ENCODE peak calls at places on chromosomes 7 and 10, in eight cellular contexts. One of them, this sample, is unnamed.

GRCh38 chr10:103776878-103777591 is 78.3 kb downstream of the SH3PXD2A start:
- DNase-seq in T-helper 2 cell treated with Interferon-gamma antibody and Interleukin-4, amounts not matched to agents 5 μg/mL and 100 μg/mL, for 36 hours: no peak
- DNase-seq in GM04504: no peak
- DNase-seq in tibial artery: peak
- DNase-seq in H9: no peak
- DNase-seq in activated gamma-delta T cell: no peak
- DNase-seq in B cell: no peak
- DNase-seq in colonic mucosa: no peak
- DNase-seq in this sample: peak

GRCh38 chr10:62093863-62094291 is 174.8 kb downstream of the RTKN2 start:
- DNase-seq in activated gamma-delta T cell: no peak
- DNase-seq in B cell: no peak
- DNase-seq in H9: no peak
- DNase-seq in colonic mucosa: peak
- DNase-seq in tibial artery: no peak
- DNase-seq in GM04504: peak
- DNase-seq in T-helper 2 cell treated with Interferon-gamma antibody and Interleukin-4, amounts not matched to agents 5 μg/mL and 100 μg/mL, for 36 hours: no peak
- DNase-seq in this sample: no peak

GRCh38 chr7:116576350-116577319 is 51.8 kb downstream of the CAV1 start:
- DNase-seq in GM04504: peak
- DNase-seq in T-helper 2 cell treated with Interferon-gamma antibody and Interleukin-4, amounts not matched to agents 5 μg/mL and 100 μg/mL, for 36 hours: peak
- DNase-seq in B cell: no peak
- DNase-seq in activated gamma-delta T cell: no peak
- DNase-seq in colonic mucosa: no peak
- DNase-seq in H9: no peak
- DNase-seq in tibial artery: peak
- DNase-seq in this sample: no peak

GRCh38 chr7:12674861-12675260 is 12.6 kb upstream of the ARL4A start:
- DNase-seq in tibial artery: no peak
- DNase-seq in GM04504: no peak
- DNase-seq in H9: peak
- DNase-seq in B cell: no peak
- DNase-seq in T-helper 2 cell treated with Interferon-gamma antibody and Interleukin-4, amounts not matched to agents 5 μg/mL and 100 μg/mL, for 36 hours: peak
- DNase-seq in colonic mucosa: peak
- DNase-seq in activated gamma-delta T cell: no peak
- DNase-seq in this sample: no peak

GRCh38 chr7:80230327-80230726 is 95.7 kb downstream of the GNAI1 start:
- DNase-seq in T-helper 2 cell treated with Interferon-gamma antibody and Interleukin-4, amounts not matched to agents 5 μg/mL and 100 μg/mL, for 36 hours: no peak
- DNase-seq in GM04504: no peak
- DNase-seq in B cell: no peak
- DNase-seq in H9: no peak
- DNase-seq in colonic mucosa: no peak
- DNase-seq in tibial artery: no peak
- DNase-seq in activated gamma-delta T cell: no peak
- DNase-seq in this sample: no peak

GRCh38 chr10:50326757-50327701 is 75.7 kb upstream of the ASAH2 start:
- DNase-seq in H9: no peak
- DNase-seq in activated gamma-delta T cell: no peak
- DNase-seq in GM04504: peak
- DNase-seq in tibial artery: peak
- DNase-seq in colonic mucosa: no peak
- DNase-seq in B cell: no peak
- DNase-seq in T-helper 2 cell treated with Interferon-gamma antibody and Interleukin-4, amounts not matched to agents 5 μg/mL and 100 μg/mL, for 36 hours: no peak
- DNase-seq in this sample: no peak

GRCh38 chr10:23359692-23360380 is 15.2 kb upstream of the C10orf67 start:
- DNase-seq in B cell: no peak
- DNase-seq in T-helper 2 cell treated with Interferon-gamma antibody and Interleukin-4, amounts not matched to agents 5 μg/mL and 100 μg/mL, for 36 hours: no peak
- DNase-seq in H9: no peak
- DNase-seq in activated gamma-delta T cell: no peak
- DNase-seq in tibial artery: no peak
- DNase-seq in GM04504: no peak
- DNase-seq in colonic mucosa: no peak
- DNase-seq in this sample: no peak

GRCh38 chr7:64877714-64878610 is 25.1 kb upstream of the ZNF273 start:
- DNase-seq in GM04504: no peak
- DNase-seq in B cell: no peak
- DNase-seq in activated gamma-delta T cell: no peak
- DNase-seq in tibial artery: no peak
- DNase-seq in colonic mucosa: peak
- DNase-seq in T-helper 2 cell treated with Interferon-gamma antibody and Interleukin-4, amounts not matched to agents 5 μg/mL and 100 μg/mL, for 36 hours: no peak
- DNase-seq in H9: peak
- DNase-seq in this sample: no peak

GRCh38 chr7:156529982-156530381 is 110.6 kb upstream of the RNF32 start:
- DNase-seq in GM04504: no peak
- DNase-seq in activated gamma-delta T cell: no peak
- DNase-seq in T-helper 2 cell treated with Interferon-gamma antibody and Interleukin-4, amounts not matched to agents 5 μg/mL and 100 μg/mL, for 36 hours: no peak
- DNase-seq in tibial artery: no peak
- DNase-seq in H9: no peak
- DNase-seq in B cell: no peak
- DNase-seq in colonic mucosa: no peak
- DNase-seq in this sample: no peak

GRCh38 chr10:15879058-15879457 is 18.8 kb upstream of the MINDY3 start:
- DNase-seq in tibial artery: no peak
- DNase-seq in activated gamma-delta T cell: no peak
- DNase-seq in GM04504: no peak
- DNase-seq in T-helper 2 cell treated with Interferon-gamma antibody and Interleukin-4, amounts not matched to agents 5 μg/mL and 100 μg/mL, for 36 hours: no peak
- DNase-seq in H9: no peak
- DNase-seq in colonic mucosa: no peak
- DNase-seq in B cell: no peak
- DNase-seq in this sample: no peak

GRCh38 chr7:130559184-130559583 is 67.3 kb downstream of the MEST start:
- DNase-seq in tibial artery: no peak
- DNase-seq in H9: no peak
- DNase-seq in B cell: no peak
- DNase-seq in activated gamma-delta T cell: no peak
- DNase-seq in T-helper 2 cell treated with Interferon-gamma antibody and Interleukin-4, amounts not matched to agents 5 μg/mL and 100 μg/mL, for 36 hours: no peak
- DNase-seq in GM04504: no peak
- DNase-seq in colonic mucosa: no peak
- DNase-seq in this sample: no peak

This sample was measured in uterus.